ENCODE peak calls at places on chromosome 12, in eight cellular contexts. R is endodermal cell, B is stomach, D is testis, V is fibroblast of mammary gland, N is IMR-90, I is fibroblast of villous mesenchyme, Y is gastrocnemius medialis. P is an unnamed sample.

GRCh38 chr12:10170199-10170598 is 1.7 kb downstream of the OLR1 start:
- DNase-seq in R (no peak), B (no peak), D (no peak), V (no peak), N (no peak), I (peak), Y (no peak), P (peak)

GRCh38 chr12:125443316-125443715 is 378.1 kb downstream of the AACS start:
- DNase-seq in R (peak), B (no peak), D (no peak), V (no peak), N (no peak), I (no peak), Y (no peak), P (no peak)

GRCh38 chr12:67019070-67019469 is 250.1 kb upstream of the CAND1 start:
- DNase-seq in R (peak), B (no peak), D (no peak), V (no peak), N (no peak), I (no peak), Y (no peak), P (no peak)

GRCh38 chr12:59651230-59651920 is 55.5 kb downstream of the SLC16A7 start:
- DNase-seq in R (no peak), B (no peak), D (no peak), V (peak), N (peak), I (peak), Y (no peak), P (peak)

GRCh38 chr12:8081921-8082577 is at the start of gene NECAP1:
- DNase-seq in R (peak), B (peak), D (peak), V (peak), N (peak), I (peak), Y (peak), P (peak)

GRCh38 chr12:104670439-104671406 is 214.0 kb downstream of the CHST11 start:
- DNase-seq in R (peak), B (no peak), D (peak), V (no peak), N (no peak), I (peak), Y (no peak), P (no peak)

GRCh38 chr12:111034911-111035577 is 114.7 kb upstream of the MYL2 start:
- DNase-seq in R (peak), B (no peak), D (no peak), V (no peak), N (no peak), I (no peak), Y (no peak), P (no peak)

GRCh38 chr12:114729731-114730130 is 45.8 kb upstream of the TBX3 start:
- DNase-seq in R (no peak), B (no peak), D (no peak), V (peak), N (peak), I (peak), Y (no peak), P (peak)

GRCh38 chr12:117093918-117094630 is 5.1 kb downstream of the TESC start:
- DNase-seq in R (no peak), B (no peak), D (no peak), V (no peak), N (no peak), I (no peak), Y (no peak), P (no peak)

GRCh38 chr12:22437031-22437806 is 102.7 kb upstream of the ST8SIA1 start:
- DNase-seq in R (peak), B (no peak), D (no peak), V (no peak), N (no peak), I (no peak), Y (no peak), P (no peak)

GRCh38 chr12:87320724-87321123 is 708.5 kb downstream of the C12orf50 start:
- DNase-seq in R (no peak), B (no peak), D (no peak), V (peak), N (no peak), I (peak), Y (no peak), P (no peak)

GRCh38 chr12:20194171-20194570 is 174.2 kb upstream of the PDE3A start:
- DNase-seq in R (peak), B (no peak), D (peak), V (peak), N (peak), I (peak), Y (no peak), P (peak)

GRCh38 chr12:66552753-66553152 is 126.1 kb downstream of the GRIP1 start:
- DNase-seq in R (no peak), B (no peak), D (no peak), V (peak), N (no peak), I (no peak), Y (no peak), P (no peak)

GRCh38 chr12:117053050-117053400 is 46.2 kb downstream of the TESC start:
- DNase-seq in R (no peak), B (no peak), D (no peak), V (no peak), N (no peak), I (no peak), Y (no peak), P (no peak)

GRCh38 chr12:92340441-92341332 is 195.0 kb upstream of the BTG1 start:
- DNase-seq in R (no peak), B (no peak), D (no peak), V (no peak), N (no peak), I (peak), Y (no peak), P (no peak)

GRCh38 chr12:31578632-31579031 is 12.3 kb downstream of the DENND5B start:
- DNase-seq in R (no peak), B (no peak), D (no peak), V (no peak), N (peak), I (no peak), Y (no peak), P (peak)

GRCh38 chr12:111322336-111323250 is 46.3 kb downstream of the PHETA1 start:
- DNase-seq in R (no peak), B (no peak), D (peak), V (no peak), N (no peak), I (no peak), Y (no peak), P (peak)

GRCh38 chr12:2636741-2637140 is 158.0 kb upstream of the FKBP4 start:
- DNase-seq in R (peak), B (no peak), D (no peak), V (no peak), N (no peak), I (no peak), Y (no peak), P (no peak)

GRCh38 chr12:116432321-116432750 is 126.8 kb upstream of the MAP1LC3B2 start:
- DNase-seq in R (peak), B (no peak), D (no peak), V (peak), N (peak), I (peak), Y (no peak), P (peak)

GRCh38 chr12:14701808-14702568 is 5.6 kb upstream of the GUCY2C start:
- DNase-seq in R (no peak), B (no peak), D (no peak), V (no peak), N (no peak), I (no peak), Y (no peak), P (no peak)

GRCh38 chr12:54680374-54680773 is 32.2 kb upstream of the DCD start:
- DNase-seq in R (peak), B (peak), D (no peak), V (peak), N (peak), I (no peak), Y (no peak), P (no peak)

GRCh38 chr12:63410197-63410596 is 258.1 kb downstream of the DPY19L2 start:
- DNase-seq in R (no peak), B (no peak), D (no peak), V (no peak), N (no peak), I (no peak), Y (no peak), P (no peak)

GRCh38 chr12:127280393-127281275 is 986.3 kb upstream of the TMEM132C start:
- DNase-seq in R (peak), B (peak), D (peak), V (peak), N (no peak), I (no peak), Y (no peak), P (no peak)

GRCh38 chr12:88388566-88389269 is 191.6 kb downstream of the KITLG start:
- DNase-seq in R (no peak), B (no peak), D (no peak), V (peak), N (peak), I (no peak), Y (no peak), P (peak)

GRCh38 chr12:98788396-98788795 is 143.3 kb downstream of the APAF1 start:
- DNase-seq in R (no peak), B (no peak), D (no peak), V (no peak), N (no peak), I (no peak), Y (no peak), P (no peak)

GRCh38 chr12:39959016-39959415 is 146.9 kb downstream of the SLC2A13 start:
- DNase-seq in R (no peak), B (no peak), D (no peak), V (no peak), N (no peak), I (no peak), Y (no peak), P (peak)

GRCh38 chr12:25887367-25887766 is 71.1 kb upstream of the RASSF8 start:
- DNase-seq in R (no peak), B (no peak), D (no peak), V (no peak), N (no peak), I (no peak), Y (no peak), P (no peak)

GRCh38 chr12:68100241-68100640 is 59.3 kb downstream of the IFNG start:
- DNase-seq in R (no peak), B (no peak), D (no peak), V (no peak), N (no peak), I (no peak), Y (no peak), P (no peak)

GRCh38 chr12:84201976-84202375 is 710.6 kb downstream of the SLC6A15 start:
- DNase-seq in R (no peak), B (no peak), D (no peak), V (no peak), N (peak), I (no peak), Y (no peak), P (no peak)

GRCh38 chr12:24997970-24998582 is 49.2 kb upstream of the BCAT1 start:
- DNase-seq in R (no peak), B (no peak), D (no peak), V (peak), N (peak), I (peak), Y (no peak), P (peak)

GRCh38 chr12:94147991-94148840 is at the start of gene PLXNC1:
- DNase-seq in R (peak), B (peak), D (peak), V (peak), N (peak), I (peak), Y (no peak), P (peak)

GRCh38 chr12:26017484-26018211 is 59.2 kb downstream of the RASSF8 start:
- DNase-seq in R (peak), B (no peak), D (peak), V (peak), N (peak), I (peak), Y (no peak), P (no peak)

GRCh38 chr12:123398177-123398916 is 14.4 kb downstream of the KMT5A start:
- DNase-seq in R (no peak), B (peak), D (peak), V (peak), N (peak), I (peak), Y (no peak), P (peak)

GRCh38 chr12:31524791-31525495 is 66.0 kb downstream of the DENND5B start:
- DNase-seq in R (no peak), B (no peak), D (no peak), V (peak), N (peak), I (peak), Y (no peak), P (peak)

GRCh38 chr12:70243510-70244331 is 488 bp downstream of the CNOT2 start:
- DNase-seq in R (peak), B (peak), D (peak), V (peak), N (peak), I (peak), Y (peak), P (peak)

GRCh38 chr12:31482816-31483215 is 108.1 kb downstream of the DENND5B start:
- DNase-seq in R (no peak), B (no peak), D (no peak), V (peak), N (peak), I (no peak), Y (no peak), P (peak)

DNA sequence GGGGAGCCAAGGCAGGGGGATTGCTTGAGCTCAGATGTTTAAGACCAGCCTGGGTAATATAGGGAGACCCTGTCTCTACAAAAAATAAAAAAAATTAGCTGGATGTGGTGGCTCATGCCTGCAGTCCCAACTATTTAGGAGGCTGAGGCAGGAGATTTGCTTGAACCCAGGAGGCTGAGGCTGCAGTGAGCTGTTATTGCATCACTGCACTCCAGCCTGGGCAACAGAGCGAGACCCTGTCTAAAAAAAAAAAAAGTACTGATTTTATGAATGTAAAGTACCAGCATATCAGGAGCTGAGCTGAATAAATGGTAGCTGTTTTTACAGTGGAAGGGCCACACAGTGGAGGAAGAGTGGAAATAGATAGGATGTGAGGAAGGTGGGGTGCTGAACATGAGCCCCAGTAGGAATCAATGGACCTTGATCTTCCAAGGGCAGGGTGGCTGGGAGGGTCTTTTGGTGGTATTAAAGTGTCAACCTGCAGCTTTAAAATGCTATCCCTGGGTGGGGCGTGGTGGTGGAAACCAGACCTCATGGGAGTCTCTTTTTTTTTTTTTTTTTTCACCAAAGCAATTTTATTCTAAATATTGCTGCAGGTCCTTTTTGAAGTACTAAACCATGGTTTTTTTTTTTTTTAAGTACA is 2.2 kb downstream of the ATP23 start:
- DNase-seq in R (no peak), B (no peak), D (no peak), V (no peak), N (no peak), I (no peak), Y (no peak), P (no peak)
- H3K4me3 ChIP-seq in R (peak), B (no peak), D (no peak), V (no peak), N (no peak), I (no peak), Y (no peak), P (no peak)

DNA sequence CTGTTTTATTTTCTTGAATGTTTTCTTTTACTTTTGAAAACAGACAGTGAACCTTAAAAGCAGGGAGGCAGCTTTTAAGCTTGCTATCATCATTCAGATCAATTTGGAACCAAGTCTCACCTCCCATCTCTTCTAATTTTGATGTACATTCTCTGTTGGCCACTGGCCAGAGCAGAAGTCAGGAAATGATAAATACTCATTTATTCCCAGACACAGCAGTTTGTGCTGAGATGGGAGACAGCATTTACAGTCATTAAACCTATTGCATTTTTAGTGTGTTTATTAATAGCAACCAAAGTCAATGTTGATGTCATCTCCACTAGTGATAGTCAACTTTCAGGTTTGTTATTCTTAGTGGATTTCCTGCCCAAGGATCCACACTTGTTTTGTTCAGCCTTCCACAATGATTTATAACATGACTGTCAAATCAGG is 320.0 kb upstream of the ATP2B1 start:
- DNase-seq in R (no peak), B (no peak), D (no peak), V (peak), N (peak), I (peak), Y (no peak), P (no peak)
- H3K4me3 ChIP-seq in R (no peak), B (no peak), D (no peak), V (no peak), N (no peak), I (no peak), Y (no peak), P (no peak)

GRCh38 chr12:52020539-52021336 is 14.0 kb downstream of the TAMALIN start:
- DNase-seq in R (peak), B (peak), D (peak), V (peak), N (peak), I (peak), Y (no peak), P (no peak)
- H3K4me3 ChIP-seq in R (no peak), B (no peak), D (no peak), V (no peak), N (no peak), I (no peak), Y (no peak), P (no peak)

DNA sequence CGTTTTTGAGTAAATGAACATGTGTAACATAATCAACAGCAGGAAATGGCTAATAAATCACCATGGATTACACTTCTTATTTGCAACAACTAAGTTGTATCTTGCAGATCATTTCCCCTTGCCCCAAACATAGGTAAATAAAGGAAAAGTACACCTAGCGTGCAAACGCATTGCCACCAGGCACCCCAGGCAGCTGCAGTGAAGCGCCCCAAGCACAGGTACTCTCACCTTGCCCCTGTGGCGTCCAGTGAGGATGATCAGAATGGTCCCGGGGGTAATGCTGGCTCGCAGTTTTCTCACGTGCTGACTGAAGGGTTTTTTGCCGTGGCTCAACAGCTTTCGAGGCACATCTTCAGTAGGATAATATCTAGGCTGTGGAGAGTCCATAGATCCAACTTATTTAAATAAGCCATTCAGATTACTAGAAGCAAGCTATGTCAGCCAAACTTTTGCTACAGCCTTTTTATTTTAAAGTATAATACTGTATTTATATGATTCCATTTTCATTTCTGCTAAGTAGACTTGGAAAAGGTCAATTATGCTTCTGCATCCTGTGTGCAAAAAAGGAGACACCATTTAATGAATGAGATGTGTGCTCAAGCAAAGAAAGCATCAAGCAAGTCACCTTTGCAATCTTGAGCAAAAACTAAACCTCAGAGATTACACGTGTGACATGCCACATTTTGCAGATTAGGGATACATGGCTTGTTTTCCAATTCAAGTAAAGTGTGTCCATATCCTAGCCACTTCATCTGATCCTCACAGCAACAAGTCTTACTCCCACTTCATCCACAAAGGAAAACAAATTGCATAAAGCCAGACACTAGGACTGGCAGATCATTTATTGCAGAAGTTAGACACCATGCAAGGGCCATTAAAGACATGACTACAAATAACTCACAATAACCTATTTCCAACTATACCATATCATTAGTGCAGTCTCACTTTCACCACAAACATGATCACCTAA is 2.6 kb downstream of the RPL6 start:
- DNase-seq in R (peak), B (no peak), D (no peak), V (no peak), N (no peak), I (no peak), Y (no peak), P (no peak)
- H3K4me3 ChIP-seq in R (peak), B (no peak), D (no peak), V (peak), N (no peak), I (peak), Y (no peak), P (no peak)

DNA sequence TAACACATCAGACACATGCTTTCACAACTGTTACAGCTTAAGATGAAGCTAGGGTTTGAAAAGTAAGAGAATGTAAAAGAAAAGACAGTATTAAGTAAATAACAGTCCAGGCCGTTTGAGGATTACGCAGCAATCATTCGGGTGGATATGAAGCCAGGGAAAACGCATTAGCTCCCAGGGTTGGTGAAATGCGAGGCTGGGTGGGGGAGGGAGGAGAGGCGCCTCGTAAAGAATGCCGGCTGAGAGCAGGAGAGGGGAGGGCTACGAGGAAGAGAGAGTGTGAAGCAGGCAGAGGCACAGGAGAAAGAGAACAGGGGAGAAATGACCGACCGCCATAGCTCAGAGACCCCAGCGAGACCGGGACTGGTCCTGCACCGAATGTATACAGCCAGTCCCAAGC is 73.0 kb downstream of the IQSEC3 start:
- DNase-seq in R (peak), B (no peak), D (no peak), V (no peak), N (peak), I (peak), Y (no peak), P (no peak)
- H3K4me3 ChIP-seq in R (no peak), B (peak), D (no peak), V (no peak), N (no peak), I (no peak), Y (no peak), P (no peak)

GRCh38 chr12:97560359-97560758 is 97.8 kb downstream of the RMST start:
- DNase-seq in R (peak), B (no peak), D (no peak), V (no peak), N (no peak), I (no peak), Y (no peak), P (no peak)
- H3K4me3 ChIP-seq in R (no peak), B (no peak), D (no peak), V (no peak), N (no peak), I (no peak), Y (no peak), P (no peak)

GRCh38 chr12:106282457-106283097 is 20.0 kb upstream of the TCP11L2 start:
- DNase-seq in R (peak), B (peak), D (peak), V (peak), N (peak), I (peak), Y (peak), P (peak)
- H3K4me3 ChIP-seq in R (no peak), B (no peak), D (no peak), V (no peak), N (no peak), I (no peak), Y (no peak), P (no peak)

P was measured in AG10803.